ENCODE peak calls at places on chromosomes 13 and 19, in ten cellular contexts. One of them, this sample, is unnamed.

GRCh38 chr13:98922306-98922705 is 55.6 kb downstream of the DOCK9 start:
- DNase-seq in bronchial epithelial cell: no peak
- DNase-seq in MCF 10A: no peak
- DNase-seq in endothelial cell of umbilical vein: peak
- DNase-seq in mammary epithelial cell: no peak
- DNase-seq in fibroblast of lung: peak
- DNase-seq in nephron progenitor cell: no peak
- DNase-seq in Calu3: no peak
- DNase-seq in GM20000: no peak
- DNase-seq in PC-3: no peak
- DNase-seq in this sample: no peak

GRCh38 chr13:72462726-72463125 is 264.7 kb downstream of the MZT1 start:
- DNase-seq in bronchial epithelial cell: no peak
- DNase-seq in mammary epithelial cell: no peak
- DNase-seq in PC-3: no peak
- DNase-seq in nephron progenitor cell: no peak
- DNase-seq in GM20000: no peak
- DNase-seq in fibroblast of lung: peak
- DNase-seq in endothelial cell of umbilical vein: no peak
- DNase-seq in Calu3: no peak
- DNase-seq in MCF 10A: no peak
- DNase-seq in this sample: no peak

GRCh38 chr13:103694033-103694432 is 627.8 kb upstream of the SLC10A2 start:
- DNase-seq in fibroblast of lung: no peak
- DNase-seq in GM20000: no peak
- DNase-seq in nephron progenitor cell: no peak
- DNase-seq in PC-3: no peak
- DNase-seq in MCF 10A: no peak
- DNase-seq in endothelial cell of umbilical vein: no peak
- DNase-seq in Calu3: no peak
- DNase-seq in bronchial epithelial cell: no peak
- DNase-seq in mammary epithelial cell: no peak
- DNase-seq in this sample: no peak

GRCh38 chr19:11460207-11460606 is 20.6 kb downstream of the ELAVL3 start:
- DNase-seq in Calu3: no peak
- DNase-seq in endothelial cell of umbilical vein: no peak
- DNase-seq in MCF 10A: no peak
- DNase-seq in bronchial epithelial cell: no peak
- DNase-seq in PC-3: no peak
- DNase-seq in nephron progenitor cell: no peak
- DNase-seq in fibroblast of lung: no peak
- DNase-seq in GM20000: peak
- DNase-seq in mammary epithelial cell: no peak
- DNase-seq in this sample: no peak

GRCh38 chr19:1214862-1215731 is 9.5 kb downstream of the STK11 start:
- DNase-seq in endothelial cell of umbilical vein: no peak
- DNase-seq in bronchial epithelial cell: peak
- DNase-seq in PC-3: peak
- DNase-seq in MCF 10A: peak
- DNase-seq in Calu3: no peak
- DNase-seq in mammary epithelial cell: no peak
- DNase-seq in fibroblast of lung: peak
- DNase-seq in nephron progenitor cell: no peak
- DNase-seq in GM20000: no peak
- DNase-seq in this sample: no peak

GRCh38 chr13:83780201-83780600 is 102.1 kb downstream of the SLITRK1 start:
- DNase-seq in bronchial epithelial cell: peak
- DNase-seq in fibroblast of lung: peak
- DNase-seq in mammary epithelial cell: peak
- DNase-seq in MCF 10A: peak
- DNase-seq in PC-3: peak
- DNase-seq in endothelial cell of umbilical vein: no peak
- DNase-seq in Calu3: no peak
- DNase-seq in GM20000: peak
- DNase-seq in nephron progenitor cell: peak
- DNase-seq in this sample: peak

GRCh38 chr19:58397533-58398037 is 2.1 kb downstream of the RNF225 start:
- DNase-seq in PC-3: no peak
- DNase-seq in endothelial cell of umbilical vein: no peak
- DNase-seq in MCF 10A: no peak
- DNase-seq in mammary epithelial cell: no peak
- DNase-seq in nephron progenitor cell: no peak
- DNase-seq in bronchial epithelial cell: no peak
- DNase-seq in GM20000: peak
- DNase-seq in fibroblast of lung: no peak
- DNase-seq in Calu3: no peak
- DNase-seq in this sample: no peak

GRCh38 chr13:61927648-61928047 is 512.0 kb upstream of the PCDH20 start:
- DNase-seq in MCF 10A: no peak
- DNase-seq in PC-3: no peak
- DNase-seq in bronchial epithelial cell: no peak
- DNase-seq in GM20000: no peak
- DNase-seq in endothelial cell of umbilical vein: peak
- DNase-seq in fibroblast of lung: no peak
- DNase-seq in Calu3: no peak
- DNase-seq in mammary epithelial cell: no peak
- DNase-seq in nephron progenitor cell: no peak
- DNase-seq in this sample: no peak

GRCh38 chr13:43235028-43235427 is 211.6 kb downstream of the DNAJC15 start:
- DNase-seq in fibroblast of lung: peak
- DNase-seq in Calu3: no peak
- DNase-seq in nephron progenitor cell: no peak
- DNase-seq in PC-3: no peak
- DNase-seq in endothelial cell of umbilical vein: no peak
- DNase-seq in mammary epithelial cell: no peak
- DNase-seq in bronchial epithelial cell: no peak
- DNase-seq in MCF 10A: no peak
- DNase-seq in GM20000: no peak
- DNase-seq in this sample: peak

GRCh38 chr13:99415851-99416331 is 85.4 kb upstream of the TM9SF2 start:
- DNase-seq in fibroblast of lung: no peak
- DNase-seq in bronchial epithelial cell: no peak
- DNase-seq in GM20000: no peak
- DNase-seq in mammary epithelial cell: no peak
- DNase-seq in nephron progenitor cell: no peak
- DNase-seq in MCF 10A: no peak
- DNase-seq in PC-3: no peak
- DNase-seq in Calu3: no peak
- DNase-seq in endothelial cell of umbilical vein: no peak
- DNase-seq in this sample: no peak

GRCh38 chr13:24671367-24672117 is 8.7 kb upstream of the ATP12A start:
- DNase-seq in nephron progenitor cell: no peak
- DNase-seq in GM20000: peak
- DNase-seq in MCF 10A: peak
- DNase-seq in PC-3: peak
- DNase-seq in fibroblast of lung: peak
- DNase-seq in bronchial epithelial cell: peak
- DNase-seq in endothelial cell of umbilical vein: peak
- DNase-seq in mammary epithelial cell: peak
- DNase-seq in Calu3: peak
- DNase-seq in this sample: peak

GRCh38 chr19:48635966-48636858 is 967 bp downstream of the DBP start:
- DNase-seq in endothelial cell of umbilical vein: no peak
- DNase-seq in Calu3: no peak
- DNase-seq in MCF 10A: no peak
- DNase-seq in fibroblast of lung: no peak
- DNase-seq in PC-3: no peak
- DNase-seq in mammary epithelial cell: no peak
- DNase-seq in bronchial epithelial cell: no peak
- DNase-seq in nephron progenitor cell: no peak
- DNase-seq in GM20000: no peak
- DNase-seq in this sample: no peak

GRCh38 chr19:1651548-1652394 is 644 bp downstream of the TCF3 start:
- DNase-seq in mammary epithelial cell: peak
- DNase-seq in GM20000: no peak
- DNase-seq in PC-3: no peak
- DNase-seq in nephron progenitor cell: peak
- DNase-seq in bronchial epithelial cell: no peak
- DNase-seq in endothelial cell of umbilical vein: peak
- DNase-seq in MCF 10A: peak
- DNase-seq in Calu3: no peak
- DNase-seq in fibroblast of lung: peak
- DNase-seq in this sample: peak

GRCh38 chr13:79806821-79807220 is 325.9 kb downstream of the NDFIP2 start:
- DNase-seq in PC-3: no peak
- DNase-seq in endothelial cell of umbilical vein: no peak
- DNase-seq in nephron progenitor cell: no peak
- DNase-seq in bronchial epithelial cell: no peak
- DNase-seq in GM20000: no peak
- DNase-seq in fibroblast of lung: no peak
- DNase-seq in MCF 10A: no peak
- DNase-seq in Calu3: no peak
- DNase-seq in mammary epithelial cell: no peak
- DNase-seq in this sample: no peak

GRCh38 chr13:111398196-111398595 is 77.8 kb downstream of the TEX29 start:
- DNase-seq in fibroblast of lung: no peak
- DNase-seq in Calu3: no peak
- DNase-seq in bronchial epithelial cell: no peak
- DNase-seq in nephron progenitor cell: no peak
- DNase-seq in mammary epithelial cell: no peak
- DNase-seq in endothelial cell of umbilical vein: no peak
- DNase-seq in PC-3: no peak
- DNase-seq in MCF 10A: no peak
- DNase-seq in GM20000: no peak
- DNase-seq in this sample: no peak
- TF ChIP-seq CTCF in fibroblast of lung: no peak
- TF ChIP-seq CTCF in Calu3: no peak
- TF ChIP-seq CTCF in bronchial epithelial cell: no peak
- TF ChIP-seq CTCF in nephron progenitor cell: no peak
- TF ChIP-seq CTCF in mammary epithelial cell: no peak
- TF ChIP-seq CTCF in endothelial cell of umbilical vein: no peak
- TF ChIP-seq CTCF in PC-3: no peak
- TF ChIP-seq CTCF in MCF 10A: no peak
- TF ChIP-seq CTCF in GM20000: no peak
- TF ChIP-seq CTCF in this sample: no peak

GRCh38 chr19:44212865-44213346 is 574 bp downstream of the ZNF227 start:
- DNase-seq in GM20000: no peak
- DNase-seq in Calu3: no peak
- DNase-seq in mammary epithelial cell: peak
- DNase-seq in MCF 10A: peak
- DNase-seq in fibroblast of lung: peak
- DNase-seq in PC-3: peak
- DNase-seq in nephron progenitor cell: no peak
- DNase-seq in bronchial epithelial cell: peak
- DNase-seq in endothelial cell of umbilical vein: peak
- DNase-seq in this sample: peak
- TF ChIP-seq CTCF in GM20000: no peak
- TF ChIP-seq CTCF in Calu3: no peak
- TF ChIP-seq CTCF in mammary epithelial cell: no peak
- TF ChIP-seq CTCF in MCF 10A: no peak
- TF ChIP-seq CTCF in fibroblast of lung: no peak
- TF ChIP-seq CTCF in PC-3: no peak
- TF ChIP-seq CTCF in nephron progenitor cell: no peak
- TF ChIP-seq CTCF in bronchial epithelial cell: no peak
- TF ChIP-seq CTCF in endothelial cell of umbilical vein: no peak
- TF ChIP-seq CTCF in this sample: no peak

GRCh38 chr19:17726136-17726741 is 7.0 kb downstream of the MAP1S start:
- DNase-seq in GM20000: no peak
- DNase-seq in mammary epithelial cell: no peak
- DNase-seq in fibroblast of lung: no peak
- DNase-seq in endothelial cell of umbilical vein: no peak
- DNase-seq in MCF 10A: no peak
- DNase-seq in PC-3: no peak
- DNase-seq in bronchial epithelial cell: no peak
- DNase-seq in Calu3: no peak
- DNase-seq in nephron progenitor cell: no peak
- DNase-seq in this sample: no peak
- TF ChIP-seq CTCF in GM20000: no peak
- TF ChIP-seq CTCF in mammary epithelial cell: no peak
- TF ChIP-seq CTCF in fibroblast of lung: no peak
- TF ChIP-seq CTCF in endothelial cell of umbilical vein: no peak
- TF ChIP-seq CTCF in MCF 10A: no peak
- TF ChIP-seq CTCF in PC-3: no peak
- TF ChIP-seq CTCF in bronchial epithelial cell: no peak
- TF ChIP-seq CTCF in Calu3: no peak
- TF ChIP-seq CTCF in nephron progenitor cell: no peak
- TF ChIP-seq CTCF in this sample: no peak

GRCh38 chr13:33798023-33798422 is 19.9 kb upstream of the RFC3 start:
- DNase-seq in bronchial epithelial cell: no peak
- DNase-seq in fibroblast of lung: no peak
- DNase-seq in PC-3: no peak
- DNase-seq in GM20000: no peak
- DNase-seq in MCF 10A: no peak
- DNase-seq in endothelial cell of umbilical vein: no peak
- DNase-seq in Calu3: no peak
- DNase-seq in mammary epithelial cell: no peak
- DNase-seq in nephron progenitor cell: no peak
- DNase-seq in this sample: no peak

GRCh38 chr13:33800646-33801186 is 17.2 kb upstream of the RFC3 start:
- DNase-seq in bronchial epithelial cell: no peak
- DNase-seq in Calu3: no peak
- DNase-seq in PC-3: no peak
- DNase-seq in mammary epithelial cell: no peak
- DNase-seq in nephron progenitor cell: no peak
- DNase-seq in fibroblast of lung: no peak
- DNase-seq in MCF 10A: no peak
- DNase-seq in GM20000: no peak
- DNase-seq in endothelial cell of umbilical vein: no peak
- DNase-seq in this sample: no peak

GRCh38 chr13:33797622-33798021 is 20.3 kb upstream of the RFC3 start:
- DNase-seq in MCF 10A: peak
- DNase-seq in endothelial cell of umbilical vein: no peak
- DNase-seq in GM20000: no peak
- DNase-seq in fibroblast of lung: peak
- DNase-seq in bronchial epithelial cell: no peak
- DNase-seq in nephron progenitor cell: no peak
- DNase-seq in mammary epithelial cell: peak
- DNase-seq in Calu3: no peak
- DNase-seq in PC-3: peak
- DNase-seq in this sample: peak

GRCh38 chr13:33796095-33796494 is 21.9 kb upstream of the RFC3 start:
- DNase-seq in PC-3: no peak
- DNase-seq in bronchial epithelial cell: no peak
- DNase-seq in GM20000: no peak
- DNase-seq in fibroblast of lung: no peak
- DNase-seq in Calu3: no peak
- DNase-seq in endothelial cell of umbilical vein: no peak
- DNase-seq in mammary epithelial cell: no peak
- DNase-seq in MCF 10A: no peak
- DNase-seq in nephron progenitor cell: no peak
- DNase-seq in this sample: no peak

DNA sequence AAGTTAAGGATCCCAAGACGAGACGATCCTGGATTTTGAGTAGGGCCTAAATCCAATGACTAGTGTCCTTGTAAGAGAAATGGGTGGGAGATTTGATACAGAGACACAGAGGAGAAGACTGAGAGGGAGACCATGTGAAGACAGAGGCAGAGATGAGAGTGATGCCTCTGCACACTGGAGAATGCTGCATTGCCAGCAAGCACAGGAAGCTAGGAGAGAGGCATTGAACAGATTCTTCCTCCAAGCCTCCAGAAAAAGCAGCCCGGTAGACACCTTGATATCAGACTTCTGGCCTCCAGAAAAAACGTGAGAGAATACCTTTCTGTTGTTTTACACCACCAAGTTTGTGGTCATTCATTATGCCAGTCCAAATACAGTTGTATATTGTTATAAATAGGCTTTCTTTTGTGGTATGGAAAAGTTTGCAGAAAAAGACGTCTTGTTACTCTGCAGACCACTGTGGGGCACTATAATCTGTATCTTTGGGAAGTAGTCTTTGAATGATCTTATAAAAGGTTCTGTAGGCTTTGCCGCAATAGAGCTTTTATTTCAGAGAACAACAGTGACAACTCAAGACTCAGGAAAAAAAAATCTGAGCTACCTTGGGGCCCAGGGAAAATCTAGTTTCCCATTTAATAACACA is 17.9 kb upstream of the RFC3 start:
- DNase-seq in nephron progenitor cell: no peak
- DNase-seq in fibroblast of lung: peak
- DNase-seq in GM20000: peak
- DNase-seq in PC-3: peak
- DNase-seq in MCF 10A: peak
- DNase-seq in Calu3: no peak
- DNase-seq in bronchial epithelial cell: peak
- DNase-seq in mammary epithelial cell: peak
- DNase-seq in endothelial cell of umbilical vein: peak
- DNase-seq in this sample: peak
- TF ChIP-seq CTCF in nephron progenitor cell: peak
- TF ChIP-seq CTCF in fibroblast of lung: peak
- TF ChIP-seq CTCF in GM20000: no peak
- TF ChIP-seq CTCF in PC-3: peak
- TF ChIP-seq CTCF in MCF 10A: peak
- TF ChIP-seq CTCF in Calu3: no peak
- TF ChIP-seq CTCF in bronchial epithelial cell: peak
- TF ChIP-seq CTCF in mammary epithelial cell: peak
- TF ChIP-seq CTCF in endothelial cell of umbilical vein: peak
- TF ChIP-seq CTCF in this sample: peak

This sample was measured in AG10803.